ENCODE peak calls at places on chromosomes 13 and 19, in four cellular contexts. S is progenitor cell of endocrine pancreas, W is A549, A is cardiac fibroblast. B is an unnamed sample.

GRCh38 chr19:47490847-47491246 is 6.8 kb upstream of the KPTN start:
- DNase-seq in W (no peak), S (no peak), A (no peak), B (no peak)

GRCh38 chr19:4303778-4304508 is 455 bp upstream of the FSD1 start:
- DNase-seq in A (no peak), W (no peak), S (no peak), B (no peak)

GRCh38 chr13:40123962-40124647 is 468.6 kb downstream of the COG6 start:
- DNase-seq in W (no peak), S (no peak), A (no peak), B (no peak)

GRCh38 chr13:110748271-110748670 is 34.8 kb downstream of the ING1 start:
- DNase-seq in W (no peak), A (no peak), S (no peak), B (no peak)

GRCh38 chr19:49425922-49426592 is 869 bp downstream of the GFY start:
- DNase-seq in W (no peak), S (no peak), A (no peak), B (peak)

GRCh38 chr19:7862413-7862951 is 11.7 kb downstream of the PRR36 start:
- DNase-seq in A (peak), S (peak), W (no peak), B (peak)

GRCh38 chr19:28531979-28532378 is 681.0 kb downstream of the UQCRFS1 start:
- DNase-seq in A (no peak), W (no peak), S (no peak), B (no peak)

GRCh38 chr13:43472344-43472743 is 314.4 kb downstream of the ENOX1 start:
- DNase-seq in A (no peak), W (no peak), S (no peak), B (no peak)

GRCh38 chr13:76038920-76039716 is 403.0 kb downstream of the LMO7 start:
- DNase-seq in A (no peak), W (no peak), S (no peak), B (no peak)
- TF ChIP-seq CTCF in A (no peak), W (no peak), S (no peak), B (no peak)

GRCh38 chr19:45931055-45931454 is 16.5 kb upstream of the NANOS2 start:
- DNase-seq in W (no peak), A (no peak), S (no peak), B (no peak)

GRCh38 chr19:45929247-45929646 is 14.7 kb upstream of the NANOS2 start:
- DNase-seq in S (no peak), W (no peak), A (no peak), B (no peak)

GRCh38 chr19:45922281-45922680 is 7.7 kb upstream of the NANOS2 start:
- DNase-seq in A (no peak), W (peak), S (no peak), B (no peak)

GRCh38 chr19:45924891-45925447 is 10.4 kb upstream of the NANOS2 start:
- DNase-seq in W (no peak), S (no peak), A (no peak), B (no peak)

DNA sequence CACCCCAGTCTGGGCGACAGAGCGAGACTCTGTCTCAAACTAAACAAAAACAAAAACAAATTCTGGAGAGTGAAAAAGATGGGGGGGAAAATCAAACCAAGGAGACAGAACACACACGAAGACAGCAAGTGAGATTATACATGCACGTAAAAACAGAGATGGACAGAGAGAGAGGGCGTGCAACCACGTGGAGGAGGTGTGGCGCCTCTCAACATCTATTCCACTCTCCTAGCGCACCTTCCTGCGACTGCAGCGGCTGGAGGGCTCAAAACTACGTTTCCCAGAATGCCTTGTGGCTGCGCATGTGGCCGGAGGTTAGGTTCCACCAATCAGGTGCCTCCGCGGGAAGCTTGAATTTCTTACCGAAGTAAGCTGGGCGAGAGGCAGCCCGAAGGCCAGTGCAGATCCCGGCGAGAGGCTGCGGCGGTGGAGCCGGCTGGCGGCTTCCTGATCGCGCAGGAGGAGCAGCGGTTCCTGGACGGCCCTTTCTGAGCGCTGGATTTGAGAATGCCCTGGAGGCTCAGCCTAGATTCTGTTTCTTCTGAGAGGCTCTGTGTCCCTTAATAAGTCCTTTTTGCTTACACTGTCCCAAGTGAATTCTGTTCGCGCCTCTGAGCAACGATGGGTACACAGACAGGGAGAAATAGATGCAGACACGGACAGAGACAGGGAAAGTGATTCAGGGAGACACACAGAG is 13.1 kb upstream of the NANOS2 start:
- DNase-seq in S (peak), A (peak), W (peak), B (peak)
- TF ChIP-seq CTCF in S (peak), A (no peak), W (peak), B (no peak)

GRCh38 chr13:27622102-27622820 is 569 bp downstream of the POLR1D start:
- DNase-seq in S (no peak), W (no peak), A (peak), B (no peak)
- TF ChIP-seq CTCF in S (peak), W (no peak), A (peak), B (no peak)

DNA sequence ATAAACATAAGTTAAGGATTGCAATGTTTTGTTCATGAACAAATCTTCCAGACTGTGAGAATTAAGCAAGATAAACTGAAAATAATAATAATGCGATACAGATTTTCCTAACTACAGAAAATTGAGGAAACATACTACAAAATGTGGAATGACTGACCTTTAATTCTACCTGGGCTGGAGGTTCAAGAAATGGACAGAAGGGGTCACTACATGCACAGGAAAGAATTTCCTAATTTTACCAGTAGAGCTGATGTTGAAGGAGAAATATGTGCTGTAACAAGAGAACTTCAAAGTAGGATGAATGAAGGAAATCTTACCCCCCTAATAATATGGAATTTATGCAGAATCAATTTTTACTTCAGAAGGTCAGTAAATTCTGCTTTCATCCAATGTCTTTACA is 62.3 kb downstream of the ZNF627 start:
- DNase-seq in S (no peak), W (no peak), A (peak), B (no peak)
- TF ChIP-seq CTCF in S (peak), W (no peak), A (peak), B (no peak)